ENCODE peak calls at places on chromosomes 3 and 15, in four cellular contexts. W, S, X and G are unnamed samples.

GRCh38 chr15:74127954-74128784 is 2.2 kb upstream of the ISLR2 start:
- DNase-seq in W (no peak), S (no peak), X (no peak), G (peak)

GRCh38 chr3:186520957-186521842 is 23.0 kb downstream of the CRYGS start:
- DNase-seq in W (no peak), S (no peak), X (no peak), G (no peak)

GRCh38 chr3:167913218-167913902 is 177.8 kb downstream of the SERPINI1 start:
- DNase-seq in W (no peak), S (peak), X (peak), G (peak)

GRCh38 chr3:44833394-44833793 is 28.3 kb upstream of the TMEM42 start:
- DNase-seq in W (no peak), S (no peak), X (no peak), G (no peak)

GRCh38 chr15:64813075-64813474 is 12.4 kb downstream of the PIF1 start:
- DNase-seq in W (no peak), S (peak), X (peak), G (no peak)

GRCh38 chr3:187368251-187368733 is at the start of gene RTP4:
- DNase-seq in W (no peak), S (no peak), X (peak), G (no peak)

GRCh38 chr15:40939909-40940801 is 11.0 kb downstream of the DLL4 start:
- DNase-seq in W (no peak), S (no peak), X (no peak), G (no peak)

GRCh38 chr15:52858388-52859176 is 68.4 kb upstream of the ONECUT1 start:
- DNase-seq in W (no peak), S (peak), X (no peak), G (no peak)

GRCh38 chr15:55789066-55789660 is 46.2 kb upstream of the PRTG start:
- DNase-seq in W (no peak), S (peak), X (no peak), G (peak)

GRCh38 chr15:84934942-84935729 is 46.5 kb upstream of the PDE8A start:
- DNase-seq in W (no peak), S (peak), X (no peak), G (no peak)

GRCh38 chr3:130963878-130964277 is 62.7 kb downstream of the ASTE1 start:
- DNase-seq in W (peak), S (no peak), X (peak), G (peak)

GRCh38 chr3:192467230-192468186 is 259.8 kb downstream of the FGF12 start:
- DNase-seq in W (peak), S (peak), X (peak), G (peak)

GRCh38 chr15:68295430-68295829 is 17.9 kb downstream of the FEM1B start:
- DNase-seq in W (no peak), S (no peak), X (no peak), G (no peak)

GRCh38 chr15:49852756-49853155 is 231.9 kb downstream of the DTWD1 start:
- DNase-seq in W (no peak), S (no peak), X (no peak), G (no peak)

GRCh38 chr3:99713440-99713839 is 75.0 kb downstream of the COL8A1 start:
- DNase-seq in W (no peak), S (no peak), X (no peak), G (no peak)

GRCh38 chr3:143203848-143204247 is 84.3 kb downstream of the CHST2 start:
- DNase-seq in W (no peak), S (no peak), X (peak), G (no peak)

GRCh38 chr3:44482721-44483120 is 5.3 kb upstream of the ZNF445 start:
- DNase-seq in W (no peak), S (no peak), X (no peak), G (peak)

GRCh38 chr3:123692041-123692440 is 107.2 kb upstream of the HACD2 start:
- DNase-seq in W (no peak), S (no peak), X (no peak), G (no peak)

GRCh38 chr3:122858373-122858772 is 63.5 kb downstream of the SLC49A4 start:
- DNase-seq in W (no peak), S (no peak), X (peak), G (no peak)

GRCh38 chr3:12833226-12834161 is 7.9 kb downstream of the RPL32 start:
- DNase-seq in W (no peak), S (peak), X (no peak), G (no peak)

GRCh38 chr3:9064251-9064650 is 101.0 kb upstream of the RAD18 start:
- DNase-seq in W (no peak), S (no peak), X (no peak), G (no peak)
- H2BK12ac ChIP-seq in W (no peak), S (no peak), X (no peak), G (no peak)

GRCh38 chr3:66553714-66554113 is 52.9 kb upstream of the LRIG1 start:
- DNase-seq in W (no peak), S (no peak), X (no peak), G (no peak)
- H2AK5ac ChIP-seq in W (no peak), S (no peak), X (no peak), G (no peak)

DNA sequence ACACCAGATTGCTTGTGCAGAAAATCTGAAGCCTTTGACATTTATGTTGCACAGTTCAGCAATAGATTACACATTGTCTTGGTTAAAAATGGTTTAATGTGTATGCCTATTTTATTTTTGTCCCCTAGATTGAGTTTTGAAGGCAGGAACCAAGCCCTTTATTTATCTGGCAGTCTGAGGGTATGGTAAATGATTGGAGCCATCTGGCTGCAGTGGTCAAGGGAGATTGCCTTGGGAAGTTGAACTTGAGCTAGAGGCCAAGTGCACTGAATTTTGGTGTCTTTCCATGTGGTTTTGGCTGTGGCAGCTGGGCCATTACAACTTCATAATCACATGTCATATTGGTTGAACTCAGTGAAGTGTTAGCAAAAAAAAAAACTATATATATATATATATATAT is 248.7 kb upstream of the C2CD4B start:
- DNase-seq in W (no peak), S (no peak), X (no peak), G (no peak)
- H2BK12ac ChIP-seq in W (no peak), S (no peak), X (no peak), G (no peak)

GRCh38 chr15:97196066-97197027 is 764.2 kb upstream of the ARRDC4 start:
- DNase-seq in W (no peak), S (no peak), X (peak), G (no peak)

GRCh38 chr15:97189152-97189551 is 771.4 kb upstream of the ARRDC4 start:
- DNase-seq in W (no peak), S (no peak), X (peak), G (peak)

GRCh38 chr15:97200161-97200560 is 760.3 kb upstream of the ARRDC4 start:
- DNase-seq in W (no peak), S (no peak), X (peak), G (no peak)

DNA sequence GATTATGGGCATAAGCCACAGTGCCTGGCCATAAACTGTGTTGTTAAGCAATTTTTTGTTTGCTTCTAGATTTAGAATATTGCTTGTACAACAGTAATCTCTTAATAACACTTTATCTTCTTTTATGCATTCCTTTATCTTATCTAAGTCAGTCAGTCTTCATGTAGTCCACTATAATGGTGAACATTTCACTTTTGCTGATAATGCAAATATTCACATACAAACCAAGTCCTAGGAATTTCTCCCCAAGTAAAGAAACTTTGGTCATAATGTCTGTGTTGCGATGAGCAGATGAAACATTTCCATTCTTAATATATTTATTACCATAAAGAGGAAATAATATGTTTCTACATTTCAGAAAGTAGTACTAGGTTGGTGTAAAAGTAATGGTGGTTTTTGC is 765.8 kb upstream of the ARRDC4 start:
- DNase-seq in W (no peak), S (no peak), X (no peak), G (no peak)
- H2AK5ac ChIP-seq in W (no peak), S (no peak), X (no peak), G (no peak)

GRCh38 chr15:93152264-93152884 is 63.4 kb upstream of the RGMA start:
- DNase-seq in W (no peak), S (no peak), X (no peak), G (no peak)
- H2BK12ac ChIP-seq in W (no peak), S (no peak), X (no peak), G (no peak)

GRCh38 chr15:63219196-63219719 is 29.9 kb downstream of the RAB8B start:
- DNase-seq in W (no peak), S (no peak), X (no peak), G (no peak)
- H2AK5ac ChIP-seq in W (no peak), S (no peak), X (no peak), G (no peak)

DNA sequence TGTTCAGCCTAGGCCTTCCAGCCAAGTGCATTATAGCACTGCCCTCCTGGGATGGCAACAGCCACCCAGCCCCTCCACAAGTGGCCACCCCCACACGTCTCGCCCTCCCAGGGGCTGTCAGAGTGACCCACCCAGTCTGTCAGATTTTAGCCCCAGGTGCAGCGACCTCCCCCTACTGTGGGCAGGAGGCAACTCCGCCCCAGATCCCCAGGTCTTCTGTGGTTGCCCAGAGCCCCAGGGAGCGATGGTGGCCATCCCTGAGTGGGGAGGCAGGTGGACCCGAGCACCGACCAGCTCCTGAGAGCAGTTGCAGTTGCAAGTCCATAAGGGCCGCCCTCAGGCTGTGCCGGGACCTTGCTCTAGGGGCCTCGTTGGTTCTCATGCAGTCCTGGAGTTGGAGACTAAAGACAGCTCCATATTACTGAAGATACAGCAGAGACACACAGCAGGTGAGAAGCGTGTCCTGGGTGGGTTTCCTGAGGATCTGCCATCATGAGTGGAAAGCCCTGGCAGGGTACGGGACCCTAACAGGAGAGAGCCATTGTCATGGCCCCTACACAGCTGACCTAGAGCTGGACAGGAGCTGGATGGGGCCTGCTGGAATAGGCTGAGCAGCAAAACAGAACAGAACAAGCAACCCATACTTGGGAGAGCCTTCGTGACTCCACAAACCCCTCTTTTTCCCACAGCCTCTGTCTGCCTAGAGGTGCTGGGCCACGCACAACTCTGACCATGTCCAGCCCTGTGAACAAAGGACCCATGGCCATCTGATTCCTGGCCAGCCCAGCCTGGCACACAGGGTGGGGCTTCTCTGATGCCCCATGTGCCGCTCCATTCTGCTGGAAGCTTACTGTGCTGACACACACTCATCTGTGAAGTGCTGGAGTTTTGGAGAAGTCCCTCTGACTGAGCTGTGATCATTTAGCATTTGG is 110.3 kb upstream of the ALDH1A3 start:
- DNase-seq in W (no peak), S (no peak), X (no peak), G (no peak)
- H2BK12ac ChIP-seq in W (no peak), S (no peak), X (no peak), G (no peak)

DNA sequence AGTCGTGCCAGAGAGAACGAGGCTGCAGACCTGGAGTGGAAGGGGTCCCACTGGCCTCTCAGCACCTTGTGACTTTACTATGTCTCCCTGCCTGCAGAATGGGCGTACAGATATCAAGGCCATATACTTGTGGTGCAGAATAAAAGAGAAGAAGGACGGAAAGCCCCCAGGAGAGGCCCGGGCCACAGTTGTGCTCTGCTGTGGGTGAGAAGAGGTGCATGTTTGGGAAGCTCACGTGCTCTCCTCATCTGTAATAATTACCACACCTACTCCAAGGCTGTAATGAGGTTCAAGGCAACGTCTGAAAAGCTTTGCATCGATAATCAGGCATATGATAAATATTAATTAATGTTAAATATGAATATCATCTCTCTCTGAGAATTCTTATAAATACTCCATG is 58.0 kb downstream of the MGLL start:
- DNase-seq in W (no peak), S (no peak), X (no peak), G (no peak)
- H2AK5ac ChIP-seq in W (no peak), S (no peak), X (peak), G (no peak)

GRCh38 chr15:56916825-56917477 is 1.5 kb upstream of the TCF12 start:
- DNase-seq in W (no peak), S (no peak), X (no peak), G (no peak)

GRCh38 chr15:56917652-56918045 is 795 bp upstream of the TCF12 start:
- DNase-seq in W (no peak), S (no peak), X (no peak), G (peak)

GRCh38 chr15:56919708-56920637 is 1.5 kb downstream of the TCF12 start:
- DNase-seq in W (no peak), S (peak), X (peak), G (peak)

GRCh38 chr15:56918907-56919707 is 663 bp downstream of the TCF12 start:
- DNase-seq in W (peak), S (peak), X (peak), G (peak)

GRCh38 chr15:56918046-56918906 is at the start of gene TCF12:
- DNase-seq in W (peak), S (peak), X (peak), G (peak)
- H2BK12ac ChIP-seq in W (peak), S (peak), X (no peak), G (peak)